ENCODE peak calls at places on chromosomes 5 and 9, in four cellular contexts. M, D, X and O are unnamed samples.

GRCh38 chr9:88954073-88954472 is 37.2 kb upstream of the S1PR3 start:
- DNase-seq in M (peak; percentile 76), D (peak; percentile 44), X (no peak), O (no peak)

GRCh38 chr5:10427978-10428377 is 13.7 kb upstream of the ROPN1L start:
- DNase-seq in M (no peak), D (no peak), X (no peak), O (no peak)

GRCh38 chr9:113375057-113376023 is 1.4 kb downstream of the HDHD3 start:
- DNase-seq in M (no peak), D (no peak), X (no peak), O (peak; percentile 47)

GRCh38 chr5:1523793-1524480 is at the start of gene LPCAT1:
- DNase-seq in M (peak; percentile 61), D (peak; percentile 70), X (no peak), O (peak; percentile 74)

GRCh38 chr9:13502503-13502902 is 223.0 kb upstream of the MPDZ start:
- DNase-seq in M (no peak), D (no peak), X (no peak), O (no peak)

GRCh38 chr9:127865645-127866464 is 11.4 kb upstream of the ENG start:
- DNase-seq in M (no peak), D (no peak), X (no peak), O (no peak)

GRCh38 chr9:15570769-15571168 is 17.9 kb downstream of the CCDC171 start:
- DNase-seq in M (no peak), D (no peak), X (no peak), O (no peak)

GRCh38 chr9:69324549-69325401 is at the start of gene ENTREP1:
- DNase-seq in M (peak; percentile 18), D (peak; percentile 10), X (no peak), O (peak; percentile 81)

GRCh38 chr9:135137398-135137832 is 49.9 kb downstream of the OLFM1 start:
- DNase-seq in M (no peak), D (no peak), X (no peak), O (no peak)

GRCh38 chr5:66824476-66824875 is 228.3 kb downstream of the MAST4 start:
- DNase-seq in M (no peak), D (no peak), X (no peak), O (no peak)

GRCh38 chr5:40680741-40681350 is 1.1 kb downstream of the PTGER4 start:
- DNase-seq in M (peak; percentile 54), D (peak; percentile 54), X (no peak), O (peak; percentile 46)

GRCh38 chr5:39675676-39676075 is 250.9 kb upstream of the DAB2 start:
- DNase-seq in M (no peak), D (peak; percentile 72), X (no peak), O (no peak)

GRCh38 chr5:96809898-96810297 is 2.2 kb upstream of the ERAP1 start:
- DNase-seq in M (no peak), D (no peak), X (no peak), O (no peak)

GRCh38 chr5:96816430-96816939 is 8.7 kb upstream of the ERAP1 start:
- DNase-seq in M (no peak), D (no peak), X (no peak), O (no peak)

GRCh38 chr5:96816991-96817390 is 9.2 kb upstream of the ERAP1 start:
- DNase-seq in M (no peak), D (no peak), X (no peak), O (no peak)

GRCh38 chr5:96808868-96809558 is 1.3 kb upstream of the ERAP1 start:
- DNase-seq in M (no peak), D (no peak), X (no peak), O (no peak)

GRCh38 chr5:96812851-96813250 is 5.1 kb upstream of the ERAP1 start:
- DNase-seq in M (no peak), D (no peak), X (no peak), O (no peak)
- H3K4me3 ChIP-seq in M (no peak overlapping the region), D (no peak overlapping the region), X (no peak overlapping the region), O (no peak overlapping the region)

GRCh38 chr5:16737620-16738364 is 121.0 kb upstream of the RETREG1 start:
- DNase-seq in M (peak; percentile 6), D (no peak), X (no peak), O (no peak)

GRCh38 chr5:16741007-16741406 is 124.2 kb upstream of the RETREG1 start:
- DNase-seq in M (peak; percentile 14), D (no peak), X (no peak), O (peak; percentile 91)

GRCh38 chr5:16740046-16740445 is 123.2 kb upstream of the RETREG1 start:
- DNase-seq in M (no peak), D (no peak), X (no peak), O (no peak)

GRCh38 chr5:16742938-16743337 is 126.1 kb upstream of the RETREG1 start:
- DNase-seq in M (peak; percentile 38), D (no peak), X (no peak), O (peak; percentile 69)

GRCh38 chr5:16740476-16740875 is 123.7 kb upstream of the RETREG1 start:
- DNase-seq in M (no peak), D (no peak), X (no peak), O (no peak)
- H3K4me3 ChIP-seq in M (no peak overlapping the region), D (no peak overlapping the region), X (no peak overlapping the region), O (no peak overlapping the region)

DNA sequence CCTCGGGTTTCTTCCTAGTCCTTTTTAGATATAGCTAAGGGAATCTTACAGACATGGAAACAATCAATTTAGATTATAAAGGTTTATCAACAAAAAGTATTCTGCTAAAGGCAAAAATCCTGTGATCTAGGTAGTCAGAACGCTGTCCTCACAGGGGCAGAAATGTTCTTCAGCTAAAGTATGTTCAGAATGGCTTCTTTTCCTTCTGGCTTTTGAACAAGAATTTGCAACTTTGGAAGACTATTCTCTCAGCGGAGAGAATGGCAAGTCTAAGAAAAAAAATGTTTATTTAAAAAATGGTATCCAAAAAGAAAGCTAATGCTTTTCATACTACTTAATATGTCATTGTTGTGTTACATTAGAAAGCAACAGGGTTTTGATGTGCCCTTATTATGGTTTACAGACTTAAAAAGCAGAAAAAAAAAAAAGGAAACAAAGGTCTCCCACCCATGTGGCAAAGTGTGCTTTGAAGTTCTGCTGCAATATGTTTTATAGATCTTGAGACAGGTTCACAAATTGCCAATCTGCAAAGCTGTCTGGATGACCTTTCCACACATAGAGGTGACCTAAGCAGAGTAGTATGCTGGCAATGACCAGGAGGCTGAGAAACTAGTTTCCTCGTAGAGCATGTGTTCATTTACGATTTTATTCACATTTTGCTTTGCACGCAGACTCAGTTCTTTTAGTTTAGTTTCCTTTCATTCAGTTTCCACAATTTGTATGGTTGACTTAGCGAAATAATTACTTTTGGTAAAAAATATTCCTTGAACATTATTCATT is 45.1 kb upstream of the PJA2 start:
- DNase-seq in M (peak; percentile 57), D (peak; percentile 79), X (peak; percentile 13), O (peak; percentile 55)
- H3K4me3 ChIP-seq in M (no peak overlapping the region), D (no peak overlapping the region), X (no peak overlapping the region), O (no peak overlapping the region)

GRCh38 chr5:34697308-34698108 is 41.4 kb downstream of the RAI14 start:
- DNase-seq in M (no peak), D (no peak), X (no peak), O (no peak)

GRCh38 chr5:34698109-34698419 is 41.9 kb downstream of the RAI14 start:
- DNase-seq in M (no peak), D (no peak), X (no peak), O (no peak)

GRCh38 chr5:34694012-34694411 is 37.9 kb downstream of the RAI14 start:
- DNase-seq in M (no peak), D (no peak), X (no peak), O (no peak)

GRCh38 chr5:34692781-34693180 is 36.7 kb downstream of the RAI14 start:
- DNase-seq in M (no peak), D (no peak), X (no peak), O (no peak)

DNA sequence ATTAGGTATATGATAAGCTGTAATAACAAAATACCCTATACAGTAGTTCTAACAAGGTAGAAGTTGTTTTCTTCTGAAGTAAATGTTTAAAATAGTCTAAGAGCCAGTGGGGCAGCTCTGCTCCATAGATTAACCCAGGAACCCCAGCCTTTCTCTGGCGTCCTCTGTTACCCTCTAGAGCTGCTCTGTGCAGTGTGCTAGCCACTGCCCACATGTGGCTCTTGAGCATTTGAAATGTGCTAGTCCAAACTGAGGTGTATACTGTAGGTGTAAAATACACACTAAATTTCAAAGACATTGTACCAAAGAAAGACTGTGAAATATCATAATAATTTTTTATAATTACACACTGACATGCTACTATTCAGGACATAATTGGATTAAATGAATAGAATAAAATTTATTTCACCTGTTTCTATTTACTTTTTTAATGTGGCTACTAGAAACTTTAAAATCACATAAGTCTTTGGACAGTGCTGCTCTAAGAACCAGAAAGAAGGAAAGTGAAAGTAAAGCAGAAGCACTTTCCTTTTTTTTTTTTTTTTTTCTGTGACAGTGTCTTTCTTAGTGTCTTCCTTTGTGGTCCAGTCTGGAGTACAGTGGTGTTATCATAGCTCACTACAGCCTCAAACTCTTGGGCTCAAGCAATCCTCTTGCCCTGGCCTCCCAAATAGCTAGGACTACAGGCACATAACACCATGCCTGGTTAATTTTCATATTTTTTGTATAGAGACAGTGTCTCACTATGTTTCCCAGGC is 39.3 kb downstream of the RAI14 start:
- DNase-seq in M (no peak), D (peak; percentile 54), X (no peak), O (no peak)
- H3K4me3 ChIP-seq in M (no peak overlapping the region), D (no peak overlapping the region), X (no peak overlapping the region), O (no peak overlapping the region)

GRCh38 chr5:141515141-141515540 is 26.3 kb downstream of the PCDHGC5 start:
- DNase-seq in M (no peak), D (no peak), X (no peak), O (no peak)

GRCh38 chr5:141513627-141514329 is 24.9 kb downstream of the PCDHGC5 start:
- DNase-seq in M (peak; percentile 92), D (peak; percentile 90), X (no peak), O (peak; percentile 75)

GRCh38 chr5:141515946-141516647 is 27.2 kb downstream of the PCDHGC5 start:
- DNase-seq in M (no peak), D (no peak), X (no peak), O (no peak)

GRCh38 chr5:141513021-141513626 is 24.2 kb downstream of the PCDHGC5 start:
- DNase-seq in M (peak; percentile 46), D (peak; percentile 64), X (no peak), O (peak; percentile 44)

DNA sequence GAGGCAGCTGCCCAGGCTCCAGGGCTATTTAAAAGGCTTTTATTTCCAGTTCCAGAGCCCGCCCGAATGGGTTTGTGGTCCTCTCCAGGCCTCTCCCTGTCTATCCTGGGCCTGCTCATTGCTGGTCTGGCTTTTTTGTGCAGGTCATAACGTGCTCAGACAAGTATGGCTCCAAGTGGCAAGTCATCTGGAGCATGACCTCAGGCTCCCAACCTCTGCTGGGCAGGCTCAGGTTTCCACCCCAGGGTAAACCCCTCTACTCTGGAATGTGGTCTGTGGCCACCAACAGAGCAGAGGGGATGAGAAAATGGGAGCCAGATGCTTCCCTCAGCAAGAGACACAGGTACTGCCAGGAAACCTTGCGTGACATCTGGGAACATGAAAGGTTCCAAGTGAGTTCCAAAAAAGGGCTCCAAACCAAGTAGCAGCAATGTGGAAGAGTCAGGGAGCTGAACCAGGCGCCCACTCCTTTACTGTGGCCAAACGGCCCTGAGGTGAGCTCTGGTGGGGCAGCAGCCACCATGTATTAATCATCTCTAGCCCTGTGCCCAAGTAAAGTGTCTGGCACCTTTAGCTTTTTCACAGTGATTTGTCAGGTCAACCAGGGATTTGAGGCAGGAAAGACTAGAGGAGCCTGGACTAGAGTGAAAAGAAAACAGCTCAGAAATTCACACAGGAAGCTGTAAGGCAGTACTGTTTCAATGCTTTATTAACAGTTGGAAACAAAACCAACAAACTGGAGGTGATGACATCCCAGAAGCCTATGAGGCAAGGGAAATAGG is 25.6 kb downstream of the PCDHGC5 start:
- DNase-seq in M (peak; percentile 53), D (peak; percentile 70), X (peak; percentile 100), O (peak; percentile 96)
- H3K4me3 ChIP-seq in M (no peak overlapping the region), D (peak overlapping the region; percentile 61), X (no peak overlapping the region), O (no peak overlapping the region)